ENCODE peak calls at places on chromosome 19, in four cellular contexts. One of them, this sample, is unnamed.

GRCh38 chr19:37977391-37977790 is 70.4 kb downstream of the SIPA1L3 start:
- DNase-seq in nephron progenitor cell: no peak
- DNase-seq in GM12878: no peak
- DNase-seq in colonic mucosa: no peak
- DNase-seq in this sample: no peak

GRCh38 chr19:23999821-24000610 is 85.3 kb downstream of the ZNF726 start:
- DNase-seq in nephron progenitor cell: no peak
- DNase-seq in GM12878: no peak
- DNase-seq in colonic mucosa: no peak
- DNase-seq in this sample: no peak

GRCh38 chr19:15249912-15250634 is 17.8 kb upstream of the EPHX3 start:
- DNase-seq in nephron progenitor cell: peak; percentile 52
- DNase-seq in GM12878: no peak
- DNase-seq in colonic mucosa: peak; percentile 42
- DNase-seq in this sample: peak; percentile 35

GRCh38 chr19:2059422-2060201 is 8.6 kb upstream of the MKNK2 start:
- DNase-seq in nephron progenitor cell: peak; percentile 61
- DNase-seq in GM12878: no peak
- DNase-seq in colonic mucosa: peak; percentile 93
- DNase-seq in this sample: peak; percentile 72

GRCh38 chr19:45769821-45770191 is 754 bp upstream of the SIX5 start:
- DNase-seq in nephron progenitor cell: peak; percentile 52
- DNase-seq in GM12878: no peak
- DNase-seq in colonic mucosa: peak; percentile 68
- DNase-seq in this sample: peak; percentile 77

GRCh38 chr19:41442473-41443360 is at the start of gene ERICH4:
- DNase-seq in nephron progenitor cell: no peak
- DNase-seq in GM12878: no peak
- DNase-seq in colonic mucosa: no peak
- DNase-seq in this sample: no peak

GRCh38 chr19:50415661-50416033 is 3.1 kb upstream of the SPIB start:
- DNase-seq in nephron progenitor cell: no peak
- DNase-seq in GM12878: peak; percentile 68
- DNase-seq in colonic mucosa: peak; percentile 59
- DNase-seq in this sample: no peak

GRCh38 chr19:34733266-34733825 is 697 bp upstream of the ZNF181 start:
- DNase-seq in nephron progenitor cell: peak; percentile 42
- DNase-seq in GM12878: no peak
- DNase-seq in colonic mucosa: no peak
- DNase-seq in this sample: no peak

GRCh38 chr19:46441775-46442332 is 13.1 kb upstream of the PNMA8C start:
- DNase-seq in nephron progenitor cell: no peak
- DNase-seq in GM12878: no peak
- DNase-seq in colonic mucosa: no peak
- DNase-seq in this sample: no peak

GRCh38 chr19:389246-389934 is 19.6 kb downstream of the C2CD4C start:
- DNase-seq in nephron progenitor cell: no peak
- DNase-seq in GM12878: no peak
- DNase-seq in colonic mucosa: no peak
- DNase-seq in this sample: no peak

GRCh38 chr19:423691-424466 is 14.9 kb upstream of the C2CD4C start:
- DNase-seq in nephron progenitor cell: no peak
- DNase-seq in GM12878: no peak
- DNase-seq in colonic mucosa: no peak
- DNase-seq in this sample: no peak

GRCh38 chr19:12665646-12666304 is 767 bp downstream of the MAN2B1 start:
- DNase-seq in nephron progenitor cell: no peak
- DNase-seq in GM12878: no peak
- DNase-seq in colonic mucosa: no peak
- DNase-seq in this sample: no peak

GRCh38 chr19:45117167-45117594 is 24.2 kb downstream of the PPP1R37 start:
- DNase-seq in nephron progenitor cell: no peak
- DNase-seq in GM12878: peak; percentile 73
- DNase-seq in colonic mucosa: no peak
- DNase-seq in this sample: no peak

GRCh38 chr19:54995561-54995960 is 29.4 kb downstream of the NLRP2 start:
- DNase-seq in nephron progenitor cell: no peak
- DNase-seq in GM12878: no peak
- DNase-seq in colonic mucosa: no peak
- DNase-seq in this sample: no peak

GRCh38 chr19:45791744-45792481 is 732 bp downstream of the DMWD start:
- DNase-seq in nephron progenitor cell: no peak
- DNase-seq in GM12878: no peak
- DNase-seq in colonic mucosa: no peak
- DNase-seq in this sample: no peak

GRCh38 chr19:42176649-42176989 is 40.9 kb downstream of the DEDD2 start:
- DNase-seq in nephron progenitor cell: no peak
- DNase-seq in GM12878: no peak
- DNase-seq in colonic mucosa: no peak
- DNase-seq in this sample: no peak

GRCh38 chr19:49140951-49141350 is 14.2 kb downstream of the HRC start:
- DNase-seq in nephron progenitor cell: no peak
- DNase-seq in GM12878: no peak
- DNase-seq in colonic mucosa: no peak
- DNase-seq in this sample: no peak

GRCh38 chr19:10262771-10263170 is 8.1 kb upstream of the ICAM1 start:
- DNase-seq in nephron progenitor cell: no peak
- DNase-seq in GM12878: no peak
- DNase-seq in colonic mucosa: no peak
- DNase-seq in this sample: no peak

GRCh38 chr19:33676999-33677665 is 55.4 kb downstream of the CHST8 start:
- DNase-seq in nephron progenitor cell: no peak
- DNase-seq in GM12878: no peak
- DNase-seq in colonic mucosa: no peak
- DNase-seq in this sample: no peak

GRCh38 chr19:16542894-16543498 is 759 bp upstream of the CHERP start:
- DNase-seq in nephron progenitor cell: no peak
- DNase-seq in GM12878: no peak
- DNase-seq in colonic mucosa: no peak
- DNase-seq in this sample: no peak

GRCh38 chr19:51904331-51905165 is at the start of gene ZNF649:
- DNase-seq in nephron progenitor cell: peak; percentile 84
- DNase-seq in GM12878: peak; percentile 51
- DNase-seq in colonic mucosa: peak; percentile 86
- DNase-seq in this sample: peak; percentile 57

GRCh38 chr19:50998686-50999085 is 2.7 kb downstream of the KLK8 start:
- DNase-seq in nephron progenitor cell: no peak
- DNase-seq in GM12878: no peak
- DNase-seq in colonic mucosa: no peak
- DNase-seq in this sample: no peak

GRCh38 chr19:11460207-11460606 is 20.6 kb downstream of the ELAVL3 start:
- DNase-seq in nephron progenitor cell: no peak
- DNase-seq in GM12878: no peak
- DNase-seq in colonic mucosa: no peak
- DNase-seq in this sample: no peak

GRCh38 chr19:6011794-6012193 is 33.9 kb upstream of the RANBP3 start:
- DNase-seq in nephron progenitor cell: no peak
- DNase-seq in GM12878: no peak
- DNase-seq in colonic mucosa: no peak
- DNase-seq in this sample: no peak

This sample was measured in HT-29.